ENCODE peak calls at places on chromosomes 1 and 21, in seven cellular contexts. K is heart right ventricle, F is right lobe of liver, P is ovary, Q is BE2C, U is PC-3, I is colonic mucosa. L is an unnamed sample. For H3K4me1 and H3K9me3, the result is how much of the 10 kb centered on the place peaks cover.

GRCh38 chr1:56357931-56358783 is 221.2 kb downstream of the PLPP3 start:
- DNase-seq in Q (no peak), F (no peak), U (no peak), K (no peak), I (no peak), P (no peak), L (no peak)

GRCh38 chr1:217713223-217713622 is 82.1 kb downstream of the SPATA17 start:
- DNase-seq in U (peak), Q (no peak), P (no peak), F (no peak), K (no peak), I (no peak), L (no peak)

GRCh38 chr1:181064030-181064594 is 24.4 kb upstream of the IER5 start:
- DNase-seq in I (no peak), K (no peak), F (no peak), P (no peak), U (no peak), Q (no peak), L (no peak)

GRCh38 chr1:11311816-11312755 is 39.1 kb downstream of the UBIAD1 start:
- DNase-seq in Q (no peak), F (no peak), P (no peak), I (no peak), U (no peak), K (no peak), L (peak)

GRCh38 chr1:205077934-205078311 is 6.3 kb downstream of the TMEM81 start:
- DNase-seq in K (no peak), Q (no peak), P (no peak), F (no peak), I (no peak), U (no peak), L (no peak)

GRCh38 chr1:192950926-192951325 is 108.2 kb downstream of the UCHL5 start:
- DNase-seq in U (no peak), F (no peak), P (no peak), Q (no peak), K (no peak), I (no peak), L (no peak)

GRCh38 chr1:54284781-54285563 is 85.0 kb downstream of the MRPL37 start:
- DNase-seq in I (no peak), U (no peak), P (no peak), K (no peak), Q (no peak), F (no peak), L (no peak)

GRCh38 chr1:9340864-9341263 is 48.2 kb downstream of the SPSB1 start:
- DNase-seq in I (no peak), P (no peak), Q (no peak), U (no peak), F (no peak), K (no peak), L (no peak)

GRCh38 chr1:201218409-201218808 is 27.8 kb downstream of the IGFN1 start:
- DNase-seq in F (peak), P (no peak), I (peak), Q (no peak), K (no peak), U (no peak), L (peak)

GRCh38 chr1:173660306-173660705 is 9.3 kb downstream of the ANKRD45 start:
- DNase-seq in U (no peak), I (no peak), K (no peak), Q (no peak), P (no peak), F (no peak), L (no peak)

GRCh38 chr1:71135571-71135970 is 54.7 kb upstream of the ZRANB2 start:
- DNase-seq in P (no peak), Q (no peak), U (no peak), F (no peak), K (no peak), I (no peak), L (no peak)

GRCh38 chr1:204043680-204044079 is 29.2 kb upstream of the SOX13 start:
- DNase-seq in U (no peak), F (no peak), I (no peak), P (no peak), K (peak), Q (no peak), L (no peak)

GRCh38 chr1:151137789-151138188 is 8.6 kb downstream of the SEMA6C start:
- DNase-seq in K (no peak), U (no peak), F (peak), Q (no peak), P (no peak), I (no peak), L (no peak)

GRCh38 chr1:163472267-163472666 is 150.5 kb downstream of the NUF2 start:
- DNase-seq in F (no peak), Q (no peak), I (peak), P (no peak), K (no peak), U (no peak), L (no peak)

GRCh38 chr1:41239988-41240610 is 2.0 kb downstream of the SCMH1 start:
- DNase-seq in U (peak), I (no peak), F (no peak), P (no peak), K (no peak), Q (no peak), L (no peak)

GRCh38 chr1:107858323-107858722 is 106.7 kb downstream of the VAV3 start:
- DNase-seq in U (no peak), Q (no peak), P (no peak), K (no peak), I (no peak), F (no peak), L (no peak)

GRCh38 chr1:112298558-112298957 is 97.5 kb upstream of the CTTNBP2NL start:
- DNase-seq in Q (peak), P (no peak), F (no peak), I (peak), K (no peak), U (peak), L (peak)

GRCh38 chr1:10624256-10625050 is 149.7 kb downstream of the PEX14 start:
- DNase-seq in K (no peak), Q (no peak), P (no peak), I (no peak), F (no peak), U (no peak), L (peak)

GRCh38 chr1:16145988-16146887 is 9.6 kb downstream of the EPHA2 start:
- DNase-seq in U (peak), P (peak), F (peak), I (peak), Q (peak), K (peak), L (peak)

GRCh38 chr1:167663002-167663772 is 33.2 kb downstream of the RCSD1 start:
- DNase-seq in Q (no peak), I (no peak), F (no peak), K (peak), P (no peak), U (peak), L (no peak)

GRCh38 chr1:53603431-53603830 is 135.5 kb downstream of the GLIS1 start:
- DNase-seq in I (no peak), U (no peak), Q (no peak), F (no peak), K (no peak), P (no peak), L (peak)

GRCh38 chr1:115729765-115730164 is 38.7 kb downstream of the CASQ2 start:
- DNase-seq in U (no peak), K (no peak), F (no peak), I (no peak), P (no peak), Q (no peak), L (no peak)

GRCh38 chr21:34186119-34186719 is 112.8 kb downstream of the MRPS6 start:
- DNase-seq in I (no peak), P (no peak), F (no peak), U (no peak), K (no peak), Q (peak), L (no peak)

GRCh38 chr1:30734580-30734979 is 11.2 kb upstream of the MATN1 start:
- DNase-seq in P (no peak), Q (no peak), F (no peak), K (no peak), U (no peak), I (no peak), L (no peak)

GRCh38 chr1:116690809-116691323 is 23.3 kb upstream of the IGSF3 start:
- DNase-seq in U (no peak), Q (no peak), F (no peak), P (no peak), I (no peak), K (no peak), L (no peak)

GRCh38 chr1:4745560-4745959 is 91.2 kb downstream of the AJAP1 start:
- DNase-seq in I (no peak), U (no peak), P (no peak), K (no peak), Q (no peak), F (no peak), L (peak)

GRCh38 chr1:99580451-99580850 is 65.5 kb upstream of the PALMD start:
- DNase-seq in K (no peak), P (no peak), U (no peak), Q (no peak), F (no peak), I (no peak), L (no peak)

GRCh38 chr1:21921100-21921875 is 15.8 kb downstream of the HSPG2 start:
- DNase-seq in U (no peak), Q (no peak), K (no peak), P (no peak), F (no peak), I (no peak), L (peak)

GRCh38 chr1:21916447-21917240 is 20.5 kb downstream of the HSPG2 start:
- DNase-seq in Q (no peak), K (no peak), F (peak), U (no peak), I (no peak), P (no peak), L (no peak)

GRCh38 chr1:21922103-21923014 is 14.8 kb downstream of the HSPG2 start:
- DNase-seq in F (no peak), U (no peak), I (no peak), Q (no peak), P (no peak), K (no peak), L (peak)

GRCh38 chr1:21914880-21915640 is 22.1 kb downstream of the HSPG2 start:
- DNase-seq in Q (no peak), U (no peak), I (no peak), K (no peak), P (no peak), F (no peak), L (no peak)

DNA sequence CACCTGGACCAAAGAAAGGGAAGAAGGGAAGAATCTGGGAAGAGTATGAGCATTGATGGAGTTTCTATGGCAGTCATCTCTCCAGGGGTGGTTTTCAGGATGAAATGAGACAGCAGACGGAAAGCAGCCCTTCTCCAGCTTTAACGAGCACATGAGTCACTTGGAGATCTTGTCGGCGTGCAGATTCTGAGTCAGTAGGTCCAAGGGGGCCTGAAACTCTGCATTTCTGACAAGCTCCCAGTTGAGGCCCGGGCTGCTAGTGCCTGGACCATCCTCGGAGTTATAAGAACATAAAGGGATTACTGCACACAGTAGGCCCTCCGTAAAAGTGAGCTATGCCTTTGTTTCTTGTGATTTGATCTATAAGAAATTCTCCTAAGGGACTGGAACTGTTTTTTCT is 17.6 kb downstream of the HSPG2 start:
- DNase-seq in F (no peak), Q (no peak), I (no peak), U (peak), P (no peak), K (no peak), L (no peak)
- H3K4me1 ChIP-seq in F (under half), Q (under half), I (under half), U (under half), P (under half), K (half or more), L (under half)

GRCh38 chr21:45223236-45223992 is 64.3 kb downstream of the POFUT2 start:
- DNase-seq in Q (no peak), I (no peak), U (no peak), P (no peak), F (no peak), K (no peak), L (no peak)

GRCh38 chr21:45220714-45221113 is 67.0 kb downstream of the POFUT2 start:
- DNase-seq in I (no peak), F (no peak), K (no peak), Q (no peak), U (no peak), P (no peak), L (no peak)

GRCh38 chr21:45220106-45220505 is 67.6 kb downstream of the POFUT2 start:
- DNase-seq in U (no peak), K (no peak), I (no peak), F (no peak), Q (no peak), P (no peak), L (no peak)

GRCh38 chr21:45224189-45224938 is 63.3 kb downstream of the POFUT2 start:
- DNase-seq in Q (no peak), F (no peak), K (no peak), P (no peak), U (no peak), I (no peak), L (no peak)

DNA sequence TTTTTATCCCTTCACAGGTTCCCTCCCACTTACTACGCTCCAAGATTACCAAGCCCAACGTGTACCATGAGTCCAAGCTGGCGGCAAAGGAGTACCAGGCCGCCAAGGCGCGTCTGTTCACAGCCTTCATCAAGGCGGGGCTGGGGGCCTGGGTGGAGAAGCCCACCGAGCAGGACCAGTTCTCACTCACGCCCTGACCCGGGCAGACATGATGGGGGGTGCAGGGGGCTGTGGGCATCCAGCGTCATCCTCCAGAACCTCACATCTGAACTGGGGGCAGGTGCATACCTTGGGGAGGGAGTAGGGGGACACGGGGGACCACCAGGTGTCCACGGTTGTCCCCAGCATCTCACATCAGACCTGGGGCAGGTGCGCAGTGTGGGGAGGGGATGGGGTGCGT is 65.7 kb downstream of the POFUT2 start:
- DNase-seq in Q (no peak), K (no peak), U (no peak), P (no peak), F (no peak), I (no peak), L (no peak)
- H3K9me3 ChIP-seq in Q (under half), K (under half), U (under half), P (under half), F (under half), I (under half), L (under half)

DNA sequence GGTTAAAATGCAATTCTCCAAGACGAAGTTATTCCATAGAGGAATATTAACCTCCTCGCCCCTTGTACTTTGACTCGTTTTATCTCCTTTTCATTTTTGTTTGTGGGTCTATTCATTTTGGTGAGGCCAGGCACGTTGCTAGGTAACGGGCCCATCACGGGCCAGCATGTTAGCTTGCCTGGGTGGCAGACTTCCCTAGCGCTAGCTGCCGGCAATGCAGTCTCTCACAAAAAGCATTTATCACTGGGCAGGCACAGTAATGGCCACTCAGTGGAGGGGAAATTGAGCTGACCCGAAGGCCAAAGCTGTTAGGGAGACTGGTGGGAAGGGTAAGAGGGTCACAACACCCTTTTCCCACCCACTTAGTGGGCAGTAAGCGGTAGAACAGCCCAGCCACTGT is 234.4 kb upstream of the FOXD3 start:
- DNase-seq in F (no peak), Q (peak), I (no peak), P (no peak), U (no peak), K (no peak), L (peak)
- TF ChIP-seq CTCF in F (no peak), Q (peak), I (no peak), P (no peak), U (no peak), K (no peak), L (peak)

GRCh38 chr1:213982515-213982813 is 5.3 kb upstream of the PROX1 start:
- DNase-seq in K (no peak), U (no peak), Q (no peak), I (no peak), F (no peak), P (no peak), L (no peak)
- H3K4me1 ChIP-seq in K (under half), U (under half), Q (under half), I (under half), F (under half), P (under half), L (under half)

GRCh38 chr1:152673016-152673415 is 2.1 kb upstream of the LCE2C start:
- DNase-seq in Q (no peak), I (no peak), K (no peak), F (no peak), U (no peak), P (no peak), L (no peak)
- H3K9me3 ChIP-seq in Q (under half), I (under half), K (under half), F (under half), U (under half), P (under half), L (half or more)

GRCh38 chr1:23554481-23555224 is 4.6 kb downstream of the ID3 start:
- DNase-seq in K (peak), P (peak), Q (peak), U (peak), I (peak), F (peak), L (peak)
- TF ChIP-seq CTCF in K (no peak), P (peak), Q (no peak), U (peak), I (no peak), F (peak), L (peak)

GRCh38 chr1:230125633-230126528 is 58.8 kb downstream of the GALNT2 start:
- DNase-seq in Q (no peak), K (no peak), U (peak), P (no peak), I (no peak), F (no peak), L (peak)

GRCh38 chr1:230128569-230129269 is 61.7 kb downstream of the GALNT2 start:
- DNase-seq in Q (no peak), I (no peak), P (no peak), K (no peak), F (no peak), U (no peak), L (no peak)

GRCh38 chr1:230126529-230127104 is 59.6 kb downstream of the GALNT2 start:
- DNase-seq in P (no peak), F (no peak), I (no peak), U (no peak), Q (no peak), K (no peak), L (no peak)

GRCh38 chr1:230129341-230129740 is 62.3 kb downstream of the GALNT2 start:
- DNase-seq in U (no peak), K (no peak), F (no peak), P (no peak), Q (no peak), I (no peak), L (no peak)

GRCh38 chr1:230127105-230128054 is 60.3 kb downstream of the GALNT2 start:
- DNase-seq in U (no peak), F (no peak), K (no peak), Q (no peak), P (no peak), I (no peak), L (peak)
- H3K4me1 ChIP-seq in U (under half), F (under half), K (half or more), Q (under half), P (under half), I (under half), L (under half)

DNA sequence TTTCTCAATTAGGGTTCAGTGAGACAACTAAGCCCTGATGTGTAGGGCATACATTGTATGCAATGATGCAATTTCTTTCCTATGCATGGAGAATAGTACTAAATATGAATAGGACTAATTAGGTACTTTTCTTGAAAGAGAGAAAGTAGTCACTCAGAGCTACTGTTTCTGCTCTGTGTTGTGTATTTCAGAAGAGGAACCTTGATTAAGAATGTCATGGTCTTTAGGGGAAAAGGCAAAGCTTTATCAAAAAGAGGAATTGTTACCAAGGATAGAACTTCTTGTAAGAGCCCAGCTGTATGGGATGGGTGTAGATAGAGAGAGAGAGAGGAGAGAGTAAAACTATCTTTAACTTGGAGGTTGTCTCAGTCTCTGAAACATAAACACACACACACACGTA is 49.1 kb downstream of the HLX start:
- DNase-seq in I (no peak), U (no peak), K (no peak), Q (no peak), P (no peak), F (no peak), L (no peak)
- H3K9me3 ChIP-seq in I (under half), U (under half), K (under half), Q (under half), P (under half), F (under half), L (under half)

GRCh38 chr21:32424674-32425073 is 12.2 kb downstream of the EVA1C start:
- DNase-seq in K (no peak), Q (no peak), I (no peak), F (no peak), P (no peak), U (peak), L (no peak)

GRCh38 chr21:32423846-32424535 is 11.5 kb downstream of the EVA1C start:
- DNase-seq in I (no peak), Q (no peak), K (no peak), F (no peak), U (peak), P (no peak), L (no peak)

GRCh38 chr21:32423320-32423719 is 10.8 kb downstream of the EVA1C start:
- DNase-seq in P (no peak), I (no peak), K (no peak), U (peak), F (no peak), Q (no peak), L (no peak)

GRCh38 chr21:32425628-32426027 is 13.1 kb downstream of the EVA1C start:
- DNase-seq in P (no peak), K (no peak), I (no peak), U (no peak), F (no peak), Q (peak), L (no peak)

GRCh38 chr21:32422064-32422463 is 9.6 kb downstream of the EVA1C start:
- DNase-seq in U (no peak), K (no peak), I (no peak), P (no peak), Q (no peak), F (no peak), L (no peak)
- TF ChIP-seq CTCF in U (no peak), K (no peak), I (no peak), P (no peak), Q (no peak), F (no peak), L (no peak)